ENCODE peak calls at places on chromosome 1, in eight cellular contexts. Q is A549, H is cardiac fibroblast, P is PC-9, F is choroid plexus epithelial cell, S is cardiac muscle cell, V is heart right ventricle, T is NB4. R is an unnamed sample.

GRCh38 chr1:66353207-66353606 is 180.7 kb upstream of the SGIP1 start:
- DNase-seq in F (no peak), P (no peak), V (no peak), Q (no peak), H (peak), T (no peak), S (no peak), R (peak)

GRCh38 chr1:230431517-230431916 is 5.4 kb upstream of the PGBD5 start:
- DNase-seq in V (no peak), H (no peak), P (no peak), S (no peak), F (no peak), T (no peak), Q (no peak), R (no peak)

GRCh38 chr1:97082160-97082848 is 360.7 kb downstream of the PTBP2 start:
- DNase-seq in F (no peak), S (no peak), T (no peak), P (no peak), H (no peak), V (no peak), Q (no peak), R (no peak)

GRCh38 chr1:160124709-160125478 is 9.3 kb downstream of the ATP1A2 start:
- DNase-seq in S (peak), F (peak), H (peak), V (peak), Q (peak), T (no peak), P (peak), R (peak)

GRCh38 chr1:24191860-24192259 is 4.8 kb upstream of the IFNLR1 start:
- DNase-seq in T (peak), H (peak), Q (peak), F (peak), P (no peak), S (peak), V (no peak), R (peak)

GRCh38 chr1:6491480-6491962 is at the start of gene PLEKHG5:
- DNase-seq in P (peak), H (peak), Q (no peak), T (peak), V (no peak), S (peak), F (peak), R (peak)

GRCh38 chr1:190904091-190904695 is 426.5 kb upstream of the BRINP3 start:
- DNase-seq in S (peak), P (no peak), F (peak), V (no peak), Q (no peak), H (peak), T (no peak), R (peak)

GRCh38 chr1:232954594-232955365 is 4.4 kb downstream of the NTPCR start:
- DNase-seq in Q (no peak), V (no peak), P (no peak), S (peak), T (no peak), F (peak), H (peak), R (no peak)

GRCh38 chr1:178945763-178946266 is 74.9 kb upstream of the ANGPTL1 start:
- DNase-seq in P (no peak), H (no peak), S (no peak), T (no peak), Q (no peak), V (no peak), F (peak), R (no peak)

GRCh38 chr1:8003431-8004112 is 22.5 kb downstream of the ERRFI1 start:
- DNase-seq in T (no peak), Q (no peak), F (peak), P (no peak), V (no peak), S (no peak), H (peak), R (no peak)

GRCh38 chr1:205356424-205357151 is at the start of gene KLHDC8A:
- DNase-seq in V (no peak), Q (no peak), S (peak), H (no peak), P (no peak), F (no peak), T (no peak), R (no peak)

GRCh38 chr1:83701396-83701795 is 297.5 kb downstream of the TTLL7 start:
- DNase-seq in H (no peak), P (no peak), V (no peak), Q (no peak), F (no peak), S (no peak), T (no peak), R (no peak)

GRCh38 chr1:246350745-246351144 is 156.3 kb downstream of the SMYD3 start:
- DNase-seq in Q (no peak), V (no peak), T (no peak), H (no peak), P (no peak), F (peak), S (peak), R (no peak)

GRCh38 chr1:226132731-226133503 is 53.6 kb downstream of the ACBD3 start:
- DNase-seq in Q (no peak), P (peak), T (no peak), S (no peak), V (no peak), F (no peak), H (no peak), R (no peak)

GRCh38 chr1:28775121-28775942 is 36.6 kb upstream of the OPRD1 start:
- DNase-seq in H (peak), V (peak), P (peak), S (peak), Q (no peak), F (peak), T (no peak), R (peak)

GRCh38 chr1:41639332-41639936 is 155.0 kb upstream of the EDN2 start:
- DNase-seq in Q (no peak), S (peak), V (no peak), T (no peak), H (peak), F (peak), P (no peak), R (no peak)

GRCh38 chr1:173438655-173439054 is 38.5 kb upstream of the PRDX6 start:
- DNase-seq in P (no peak), S (no peak), T (no peak), Q (no peak), F (no peak), H (no peak), V (no peak), R (no peak)

GRCh38 chr1:201019321-201019977 is 4.1 kb downstream of the KIF21B start:
- DNase-seq in T (peak), H (peak), Q (peak), S (peak), P (peak), F (peak), V (no peak), R (peak)

GRCh38 chr1:42333662-42334239 is 1.3 kb downstream of the FOXJ3 start:
- DNase-seq in V (no peak), H (peak), P (no peak), S (no peak), Q (no peak), T (peak), F (no peak), R (peak)

GRCh38 chr1:181630398-181630797 is 147.1 kb downstream of the CACNA1E start:
- DNase-seq in V (no peak), F (no peak), P (no peak), S (no peak), H (no peak), Q (no peak), T (no peak), R (no peak)

GRCh38 chr1:89799495-89799894 is 21.3 kb upstream of the LRRC8D start:
- DNase-seq in S (no peak), V (no peak), Q (no peak), P (no peak), H (no peak), T (peak), F (no peak), R (no peak)

GRCh38 chr1:155261401-155261887 is 716 bp downstream of the SCAMP3 start:
- DNase-seq in F (no peak), T (peak), P (no peak), Q (peak), S (no peak), H (no peak), V (no peak), R (peak)

GRCh38 chr1:3501856-3502665 is 47.6 kb downstream of the ARHGEF16 start:
- DNase-seq in F (peak), H (peak), T (peak), S (peak), Q (peak), V (peak), P (no peak), R (peak)

GRCh38 chr1:154520333-154520732 is 18.1 kb upstream of the SHE start:
- DNase-seq in P (no peak), V (peak), Q (no peak), T (no peak), F (peak), S (peak), H (peak), R (peak)

GRCh38 chr1:180155202-180155682 is 573 bp downstream of the QSOX1 start:
- DNase-seq in T (peak), V (no peak), H (peak), S (no peak), F (no peak), Q (peak), P (no peak), R (peak)

GRCh38 chr1:111199881-111200801 is at the start of gene DENND2D:
- DNase-seq in V (peak), Q (no peak), T (peak), F (no peak), P (peak), S (no peak), H (no peak), R (no peak)

GRCh38 chr1:151259351-151259750 is 4.8 kb downstream of the PSMD4 start:
- DNase-seq in V (no peak), H (no peak), F (no peak), S (no peak), T (no peak), Q (no peak), P (no peak), R (no peak)

DNA sequence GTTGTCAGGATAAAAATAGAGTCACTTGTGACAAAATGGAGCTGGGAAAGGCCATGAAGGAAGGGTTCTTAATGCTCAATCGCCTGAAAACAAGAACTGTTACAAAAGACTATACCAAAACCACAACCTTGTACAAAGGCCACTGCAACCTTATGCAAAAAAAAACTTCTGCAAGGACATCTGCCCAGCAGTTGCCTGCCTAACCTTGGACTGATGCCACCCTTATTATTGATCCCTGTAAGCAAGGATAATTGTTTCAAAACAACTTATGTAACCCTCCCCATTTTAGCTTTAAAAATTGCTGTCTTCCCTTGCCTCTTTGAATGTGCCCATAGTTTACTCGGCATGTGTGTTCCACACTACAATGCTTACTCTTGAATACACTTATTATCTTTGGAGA is 5.7 kb downstream of the ALG14 start:
- DNase-seq in S (no peak), H (no peak), F (peak), Q (no peak), P (no peak), T (peak), V (no peak), R (no peak)
- H3K4me3 ChIP-seq in S (no peak), H (no peak), F (no peak), Q (no peak), P (no peak), T (no peak), V (no peak), R (no peak)

GRCh38 chr1:99735852-99736251 is 30.6 kb downstream of the FRRS1 start:
- DNase-seq in V (no peak), Q (no peak), P (no peak), H (no peak), S (no peak), T (no peak), F (no peak), R (no peak)
- H3K4me3 ChIP-seq in V (no peak), Q (no peak), P (no peak), H (no peak), S (no peak), T (no peak), F (no peak), R (no peak)

DNA sequence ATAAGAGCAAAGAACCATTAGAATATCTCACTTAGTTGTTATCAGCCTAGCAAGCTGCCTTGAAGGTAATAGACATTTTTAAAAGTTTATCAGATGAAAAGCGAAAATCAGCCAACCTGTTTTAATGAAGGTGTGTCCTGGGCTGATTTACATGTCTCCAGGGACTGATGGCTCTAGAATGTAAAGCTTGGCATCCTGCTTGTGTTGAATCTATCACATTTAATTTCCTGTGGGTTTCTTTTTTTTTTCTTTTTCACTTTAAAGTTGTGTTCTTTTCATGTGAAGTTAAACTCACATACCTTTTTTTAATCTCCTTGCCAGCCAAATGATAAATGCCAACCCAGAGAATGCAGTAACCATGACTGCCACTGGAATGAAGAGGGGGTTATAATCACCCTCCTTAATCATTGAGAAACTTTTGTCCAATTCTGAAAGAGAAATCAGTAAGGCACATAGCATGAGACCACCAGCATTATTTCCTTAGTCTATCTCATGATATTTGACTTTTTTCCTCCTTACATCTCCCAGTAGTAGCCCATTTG is 10.1 kb downstream of the SELL start:
- DNase-seq in F (no peak), T (no peak), H (no peak), Q (no peak), S (no peak), V (no peak), P (no peak), R (no peak)
- H3K4me3 ChIP-seq in F (no peak), T (no peak), H (no peak), Q (no peak), S (no peak), V (no peak), P (no peak), R (no peak)

DNA sequence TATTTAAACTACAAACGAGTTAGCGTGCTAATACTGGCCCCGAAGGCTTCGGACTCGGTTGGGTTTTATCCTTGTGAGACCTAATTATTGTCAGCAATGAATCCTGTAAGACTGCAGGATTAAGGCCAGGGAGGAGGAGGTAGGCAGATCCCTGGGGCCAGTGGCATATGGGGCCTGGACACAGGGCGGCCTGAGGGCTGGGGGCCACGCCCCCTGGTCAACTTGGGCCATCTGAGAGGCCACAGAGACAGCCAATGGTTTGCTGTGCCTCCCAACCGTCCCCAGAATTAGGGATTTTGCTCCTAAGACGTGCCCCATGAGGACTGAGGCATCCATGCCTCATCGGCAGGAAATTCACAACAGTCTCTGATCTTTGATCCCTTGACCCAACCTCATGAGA is 31.1 kb upstream of the DISP3 start:
- DNase-seq in V (no peak), H (no peak), T (no peak), S (no peak), F (no peak), Q (no peak), P (no peak), R (no peak)
- H3K4me3 ChIP-seq in V (no peak), H (no peak), T (no peak), S (no peak), F (no peak), Q (no peak), P (no peak), R (no peak)

R was measured in fibroblast of the aortic adventitia.